ENCODE peak calls at places on chromosomes 11 and 22, in ten cellular contexts. One of them, this sample, is unnamed.

GRCh38 chr11:75715688-75716087 is 1.9 kb upstream of the MOGAT2 start:
- DNase-seq in breast epithelium: no peak
- DNase-seq in heart right ventricle: no peak
- DNase-seq in transverse colon: no peak
- DNase-seq in astrocyte of the spinal cord: no peak
- DNase-seq in right lobe of liver: no peak
- DNase-seq in mucosa of descending colon: no peak
- DNase-seq in fibroblast of mammary gland: no peak
- DNase-seq in kidney: no peak
- DNase-seq in astrocyte of the cerebellum: no peak
- DNase-seq in this sample: no peak

GRCh38 chr11:112656772-112657428 is 304.3 kb upstream of the NCAM1 start:
- DNase-seq in right lobe of liver: no peak
- DNase-seq in transverse colon: no peak
- DNase-seq in breast epithelium: no peak
- DNase-seq in astrocyte of the cerebellum: peak
- DNase-seq in kidney: no peak
- DNase-seq in fibroblast of mammary gland: peak
- DNase-seq in astrocyte of the spinal cord: peak
- DNase-seq in heart right ventricle: no peak
- DNase-seq in mucosa of descending colon: no peak
- DNase-seq in this sample: no peak

GRCh38 chr11:19974886-19975285 is 185.4 kb downstream of the DBX1 start:
- DNase-seq in mucosa of descending colon: no peak
- DNase-seq in fibroblast of mammary gland: no peak
- DNase-seq in astrocyte of the spinal cord: no peak
- DNase-seq in transverse colon: no peak
- DNase-seq in astrocyte of the cerebellum: no peak
- DNase-seq in right lobe of liver: no peak
- DNase-seq in breast epithelium: no peak
- DNase-seq in kidney: no peak
- DNase-seq in heart right ventricle: no peak
- DNase-seq in this sample: no peak

GRCh38 chr11:111362887-111363411 is 16.1 kb downstream of the POU2AF1 start:
- DNase-seq in kidney: no peak
- DNase-seq in astrocyte of the cerebellum: no peak
- DNase-seq in breast epithelium: peak
- DNase-seq in right lobe of liver: peak
- DNase-seq in heart right ventricle: no peak
- DNase-seq in astrocyte of the spinal cord: no peak
- DNase-seq in mucosa of descending colon: peak
- DNase-seq in transverse colon: peak
- DNase-seq in fibroblast of mammary gland: no peak
- DNase-seq in this sample: no peak

GRCh38 chr22:36659762-36660509 is 43.6 kb downstream of the CACNG2 start:
- DNase-seq in kidney: peak
- DNase-seq in breast epithelium: peak
- DNase-seq in astrocyte of the spinal cord: peak
- DNase-seq in fibroblast of mammary gland: peak
- DNase-seq in transverse colon: peak
- DNase-seq in mucosa of descending colon: peak
- DNase-seq in heart right ventricle: peak
- DNase-seq in astrocyte of the cerebellum: peak
- DNase-seq in right lobe of liver: peak
- DNase-seq in this sample: peak

GRCh38 chr22:40009231-40009769 is 14.5 kb downstream of the FAM83F start:
- DNase-seq in heart right ventricle: no peak
- DNase-seq in mucosa of descending colon: no peak
- DNase-seq in astrocyte of the cerebellum: no peak
- DNase-seq in transverse colon: peak
- DNase-seq in breast epithelium: no peak
- DNase-seq in right lobe of liver: no peak
- DNase-seq in kidney: no peak
- DNase-seq in astrocyte of the spinal cord: peak
- DNase-seq in fibroblast of mammary gland: no peak
- DNase-seq in this sample: no peak

GRCh38 chr22:37503850-37504249 is 15.4 kb downstream of the CARD10 start:
- DNase-seq in breast epithelium: no peak
- DNase-seq in mucosa of descending colon: peak
- DNase-seq in astrocyte of the cerebellum: no peak
- DNase-seq in kidney: no peak
- DNase-seq in fibroblast of mammary gland: no peak
- DNase-seq in right lobe of liver: peak
- DNase-seq in heart right ventricle: no peak
- DNase-seq in astrocyte of the spinal cord: no peak
- DNase-seq in transverse colon: peak
- DNase-seq in this sample: no peak

GRCh38 chr11:95897731-95898130 is 26.2 kb downstream of the MTMR2 start:
- DNase-seq in kidney: no peak
- DNase-seq in transverse colon: no peak
- DNase-seq in astrocyte of the spinal cord: peak
- DNase-seq in mucosa of descending colon: no peak
- DNase-seq in right lobe of liver: no peak
- DNase-seq in astrocyte of the cerebellum: peak
- DNase-seq in fibroblast of mammary gland: peak
- DNase-seq in heart right ventricle: no peak
- DNase-seq in breast epithelium: no peak
- DNase-seq in this sample: no peak

GRCh38 chr11:86678823-86679222 is 6.4 kb upstream of the ME3 start:
- DNase-seq in heart right ventricle: no peak
- DNase-seq in fibroblast of mammary gland: peak
- DNase-seq in kidney: no peak
- DNase-seq in mucosa of descending colon: no peak
- DNase-seq in breast epithelium: no peak
- DNase-seq in right lobe of liver: no peak
- DNase-seq in transverse colon: no peak
- DNase-seq in astrocyte of the spinal cord: peak
- DNase-seq in astrocyte of the cerebellum: no peak
- DNase-seq in this sample: no peak

GRCh38 chr11:126293726-126294125 is 10.1 kb upstream of the DCPS start:
- DNase-seq in astrocyte of the spinal cord: no peak
- DNase-seq in heart right ventricle: no peak
- DNase-seq in astrocyte of the cerebellum: no peak
- DNase-seq in breast epithelium: no peak
- DNase-seq in right lobe of liver: no peak
- DNase-seq in kidney: no peak
- DNase-seq in fibroblast of mammary gland: no peak
- DNase-seq in transverse colon: no peak
- DNase-seq in mucosa of descending colon: no peak
- DNase-seq in this sample: no peak

GRCh38 chr11:128339721-128340271 is 247.6 kb downstream of the ETS1 start:
- DNase-seq in breast epithelium: no peak
- DNase-seq in right lobe of liver: no peak
- DNase-seq in astrocyte of the cerebellum: no peak
- DNase-seq in transverse colon: no peak
- DNase-seq in mucosa of descending colon: no peak
- DNase-seq in astrocyte of the spinal cord: no peak
- DNase-seq in kidney: no peak
- DNase-seq in fibroblast of mammary gland: no peak
- DNase-seq in heart right ventricle: no peak
- DNase-seq in this sample: no peak

GRCh38 chr11:72613977-72614376 is 60.2 kb downstream of the PDE2A start:
- DNase-seq in astrocyte of the cerebellum: no peak
- DNase-seq in astrocyte of the spinal cord: no peak
- DNase-seq in transverse colon: peak
- DNase-seq in breast epithelium: no peak
- DNase-seq in mucosa of descending colon: peak
- DNase-seq in right lobe of liver: no peak
- DNase-seq in heart right ventricle: no peak
- DNase-seq in fibroblast of mammary gland: no peak
- DNase-seq in kidney: no peak
- DNase-seq in this sample: no peak

GRCh38 chr11:62125316-62125715 is 1.5 kb downstream of the INCENP start:
- DNase-seq in right lobe of liver: no peak
- DNase-seq in heart right ventricle: no peak
- DNase-seq in astrocyte of the cerebellum: no peak
- DNase-seq in breast epithelium: no peak
- DNase-seq in astrocyte of the spinal cord: no peak
- DNase-seq in transverse colon: no peak
- DNase-seq in mucosa of descending colon: no peak
- DNase-seq in kidney: no peak
- DNase-seq in fibroblast of mammary gland: no peak
- DNase-seq in this sample: no peak
- H3K4me3 ChIP-seq in right lobe of liver: peak
- H3K4me3 ChIP-seq in heart right ventricle: no peak
- H3K4me3 ChIP-seq in astrocyte of the cerebellum: peak
- H3K4me3 ChIP-seq in breast epithelium: no peak
- H3K4me3 ChIP-seq in astrocyte of the spinal cord: peak
- H3K4me3 ChIP-seq in transverse colon: peak
- H3K4me3 ChIP-seq in mucosa of descending colon: no peak
- H3K4me3 ChIP-seq in kidney: no peak
- H3K4me3 ChIP-seq in fibroblast of mammary gland: peak
- H3K4me3 ChIP-seq in this sample: peak

GRCh38 chr11:90113541-90113940 is 20.9 kb upstream of the NAALAD2 start:
- DNase-seq in breast epithelium: no peak
- DNase-seq in heart right ventricle: no peak
- DNase-seq in kidney: no peak
- DNase-seq in right lobe of liver: no peak
- DNase-seq in mucosa of descending colon: no peak
- DNase-seq in astrocyte of the spinal cord: peak
- DNase-seq in transverse colon: no peak
- DNase-seq in astrocyte of the cerebellum: no peak
- DNase-seq in fibroblast of mammary gland: peak
- DNase-seq in this sample: no peak
- TF ChIP-seq CTCF in breast epithelium: no peak
- TF ChIP-seq CTCF in heart right ventricle: peak
- TF ChIP-seq CTCF in kidney: no peak
- TF ChIP-seq CTCF in right lobe of liver: peak
- TF ChIP-seq CTCF in mucosa of descending colon: no peak
- TF ChIP-seq CTCF in astrocyte of the spinal cord: peak
- TF ChIP-seq CTCF in transverse colon: no peak
- TF ChIP-seq CTCF in astrocyte of the cerebellum: no peak
- TF ChIP-seq CTCF in fibroblast of mammary gland: peak
- TF ChIP-seq CTCF in this sample: peak

GRCh38 chr11:118885319-118885718 is 1.6 kb downstream of the CXCR5 start:
- DNase-seq in mucosa of descending colon: no peak
- DNase-seq in astrocyte of the spinal cord: no peak
- DNase-seq in breast epithelium: no peak
- DNase-seq in kidney: no peak
- DNase-seq in heart right ventricle: no peak
- DNase-seq in transverse colon: no peak
- DNase-seq in astrocyte of the cerebellum: no peak
- DNase-seq in fibroblast of mammary gland: no peak
- DNase-seq in right lobe of liver: no peak
- DNase-seq in this sample: no peak

GRCh38 chr11:118888398-118888797 is 4.7 kb downstream of the CXCR5 start:
- DNase-seq in heart right ventricle: no peak
- DNase-seq in mucosa of descending colon: no peak
- DNase-seq in astrocyte of the spinal cord: no peak
- DNase-seq in transverse colon: no peak
- DNase-seq in fibroblast of mammary gland: no peak
- DNase-seq in kidney: no peak
- DNase-seq in astrocyte of the cerebellum: no peak
- DNase-seq in right lobe of liver: no peak
- DNase-seq in breast epithelium: no peak
- DNase-seq in this sample: no peak

GRCh38 chr11:118887219-118887618 is 3.5 kb downstream of the CXCR5 start:
- DNase-seq in astrocyte of the spinal cord: no peak
- DNase-seq in kidney: no peak
- DNase-seq in breast epithelium: no peak
- DNase-seq in fibroblast of mammary gland: no peak
- DNase-seq in mucosa of descending colon: no peak
- DNase-seq in transverse colon: no peak
- DNase-seq in right lobe of liver: no peak
- DNase-seq in heart right ventricle: no peak
- DNase-seq in astrocyte of the cerebellum: no peak
- DNase-seq in this sample: no peak

GRCh38 chr11:118885831-118886571 is 2.3 kb downstream of the CXCR5 start:
- DNase-seq in breast epithelium: no peak
- DNase-seq in heart right ventricle: no peak
- DNase-seq in right lobe of liver: no peak
- DNase-seq in mucosa of descending colon: no peak
- DNase-seq in astrocyte of the cerebellum: no peak
- DNase-seq in fibroblast of mammary gland: no peak
- DNase-seq in astrocyte of the spinal cord: no peak
- DNase-seq in transverse colon: no peak
- DNase-seq in kidney: no peak
- DNase-seq in this sample: no peak

DNA sequence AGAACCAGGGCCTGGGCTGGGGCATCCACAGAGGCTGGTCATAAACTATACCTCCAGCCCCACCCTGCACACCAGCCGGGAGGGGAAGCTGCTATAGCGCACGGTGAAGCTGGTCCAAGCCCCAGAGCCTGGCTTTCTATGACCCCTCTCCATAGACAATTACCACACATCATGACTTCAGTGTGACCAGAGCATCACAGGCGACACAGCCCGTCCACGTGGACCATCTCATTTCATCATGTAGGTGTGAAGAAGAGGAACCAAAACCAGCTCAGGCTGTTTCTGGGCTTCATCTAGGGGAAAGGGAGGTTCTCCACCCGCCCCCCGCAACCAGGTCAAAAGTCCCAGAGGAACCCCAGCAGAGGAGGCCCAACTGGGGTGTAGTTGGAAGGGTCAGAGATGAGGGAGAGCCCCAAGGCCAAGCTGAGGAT is 3.0 kb downstream of the CXCR5 start:
- DNase-seq in kidney: no peak
- DNase-seq in right lobe of liver: no peak
- DNase-seq in transverse colon: no peak
- DNase-seq in fibroblast of mammary gland: no peak
- DNase-seq in breast epithelium: no peak
- DNase-seq in astrocyte of the spinal cord: no peak
- DNase-seq in astrocyte of the cerebellum: no peak
- DNase-seq in mucosa of descending colon: no peak
- DNase-seq in heart right ventricle: no peak
- DNase-seq in this sample: no peak
- H3K4me3 ChIP-seq in kidney: no peak
- H3K4me3 ChIP-seq in right lobe of liver: no peak
- H3K4me3 ChIP-seq in transverse colon: no peak
- H3K4me3 ChIP-seq in fibroblast of mammary gland: no peak
- H3K4me3 ChIP-seq in breast epithelium: no peak
- H3K4me3 ChIP-seq in astrocyte of the spinal cord: no peak
- H3K4me3 ChIP-seq in astrocyte of the cerebellum: no peak
- H3K4me3 ChIP-seq in mucosa of descending colon: no peak
- H3K4me3 ChIP-seq in heart right ventricle: no peak
- H3K4me3 ChIP-seq in this sample: no peak

DNA sequence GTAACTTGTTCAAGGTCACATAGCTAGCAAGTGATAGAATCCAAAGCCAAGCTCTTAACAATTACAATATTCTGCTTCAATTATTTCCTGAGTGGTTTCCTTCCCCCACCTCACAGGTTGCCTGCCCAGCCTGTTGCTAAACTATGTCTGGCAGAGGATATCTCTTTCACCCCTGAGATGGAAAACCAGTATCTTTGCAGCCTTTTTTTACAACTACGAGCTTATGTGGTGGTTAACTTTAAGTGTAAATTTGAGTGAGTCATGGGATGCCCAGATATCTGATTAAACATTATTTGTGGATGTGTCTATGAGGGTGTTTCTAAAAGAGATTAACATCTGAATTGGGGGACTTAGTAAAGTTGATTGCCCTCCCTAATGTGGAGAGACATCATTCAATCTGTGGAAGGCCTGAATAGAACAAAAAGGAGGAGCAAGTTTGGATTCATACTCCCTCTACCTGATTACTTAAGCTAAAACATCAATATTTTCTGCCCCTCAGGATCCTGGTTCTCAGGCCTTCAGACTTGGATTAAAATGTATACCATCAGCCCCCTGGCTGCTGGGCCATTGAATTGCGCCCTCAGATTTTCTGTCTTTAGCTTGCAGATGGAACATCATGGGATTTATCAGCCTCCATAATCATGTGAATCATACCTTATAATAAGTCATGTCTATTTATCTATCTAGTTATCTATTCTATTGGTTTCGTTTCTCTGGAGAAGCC is 911.9 kb downstream of the METTL15 start:
- DNase-seq in astrocyte of the cerebellum: peak
- DNase-seq in kidney: no peak
- DNase-seq in heart right ventricle: no peak
- DNase-seq in right lobe of liver: no peak
- DNase-seq in transverse colon: no peak
- DNase-seq in astrocyte of the spinal cord: peak
- DNase-seq in mucosa of descending colon: no peak
- DNase-seq in fibroblast of mammary gland: peak
- DNase-seq in breast epithelium: no peak
- DNase-seq in this sample: peak
- TF ChIP-seq CTCF in astrocyte of the cerebellum: peak
- TF ChIP-seq CTCF in kidney: peak
- TF ChIP-seq CTCF in heart right ventricle: no peak
- TF ChIP-seq CTCF in right lobe of liver: peak
- TF ChIP-seq CTCF in transverse colon: no peak
- TF ChIP-seq CTCF in astrocyte of the spinal cord: peak
- TF ChIP-seq CTCF in mucosa of descending colon: no peak
- TF ChIP-seq CTCF in fibroblast of mammary gland: peak
- TF ChIP-seq CTCF in breast epithelium: no peak
- TF ChIP-seq CTCF in this sample: peak